ENCODE peak calls at places on chromosomes 4 and X, in four cellular contexts. O is activated CD8-positive, alpha-beta T cell treated with anti-CD3 and anti-CD28 coated beads, Interleukin-2, amount 10 ng/mL, durations not matched to agents 7 days and 5 days; K is COR-L47; H is suprapubic skin. U is an unnamed sample.

GRCh38 chr4:113637363-113637762 is 124.2 kb downstream of the CAMK2D start:
- DNase-seq in O (no peak), K (no peak), H (no peak), U (no peak)

GRCh38 chr4:25694466-25694865 is 38.8 kb downstream of the SLC34A2 start:
- DNase-seq in O (no peak), K (no peak), H (no peak), U (no peak)

GRCh38 chrX:22674947-22675346 is 324.8 kb upstream of the DDX53 start:
- DNase-seq in O (no peak), K (peak), H (no peak), U (no peak)

GRCh38 chr4:23884261-23884660 is 5.6 kb downstream of the PPARGC1A start:
- DNase-seq in O (no peak), K (no peak), H (no peak), U (no peak)

GRCh38 chrX:47146121-47146935 is 1.3 kb downstream of the RBM10 start:
- DNase-seq in O (no peak), K (peak), H (no peak), U (no peak)

GRCh38 chr4:111957992-111958391 is 187.3 kb upstream of the FAM241A start:
- DNase-seq in O (no peak), K (no peak), H (no peak), U (no peak)

GRCh38 chr4:141570290-141570689 is 66.1 kb upstream of the IL15 start:
- DNase-seq in O (no peak), K (no peak), H (no peak), U (no peak)

GRCh38 chr4:6198278-6198677 is 2.1 kb downstream of the JAKMIP1 start:
- DNase-seq in O (peak), K (no peak), H (no peak), U (no peak)

GRCh38 chrX:16785247-16786138 is 773 bp upstream of the TXLNG start:
- DNase-seq in O (peak), K (no peak), H (peak), U (no peak)

U was measured in putamen.